ENCODE peak calls at places on chromosomes 11 and 22, in seven cellular contexts. D is tibial nerve; Z is CD4-positive, CD25-positive, alpha-beta regulatory T cell; O is upper lobe of right lung; M is heart right ventricle; A is Peyer's patch; H is GM23248. X is an unnamed sample.
A peak's percentile ranks its signal among the peaks of the same experiment; 100 is the strongest.

GRCh38 chr11:131441398-131441797 is 71.0 kb downstream of the NTM start:
- DNase-seq in D (no peak), Z (no peak), O (no peak), M (no peak), A (no peak), H (no peak), X (no peak)

GRCh38 chr11:14687943-14688627 is 44.5 kb downstream of the PDE3B start:
- DNase-seq in D (no peak), Z (no peak), O (no peak), M (no peak), A (no peak), H (no peak), X (no peak)

GRCh38 chr11:124069429-124070401 is 28.6 kb upstream of the OR10G7 start:
- DNase-seq in D (no peak), Z (no peak), O (peak; percentile 75), M (peak; percentile 24), A (peak; percentile 34), H (peak; percentile 78), X (peak; percentile 59)

GRCh38 chr11:10539339-10539738 is 1.6 kb downstream of the RNF141 start:
- DNase-seq in D (no peak), Z (no peak), O (no peak), M (no peak), A (no peak), H (peak; percentile 18), X (no peak)

GRCh38 chr11:16125796-16126195 is 230.6 kb downstream of the SOX6 start:
- DNase-seq in D (no peak), Z (no peak), O (no peak), M (no peak), A (no peak), H (no peak), X (no peak)

GRCh38 chr22:36671398-36671797 is 32.2 kb downstream of the CACNG2 start:
- DNase-seq in D (no peak), Z (no peak), O (no peak), M (no peak), A (no peak), H (no peak), X (no peak)

GRCh38 chr22:45638197-45638596 is 33.4 kb upstream of the ATXN10 start:
- DNase-seq in D (no peak), Z (no peak), O (no peak), M (no peak), A (no peak), H (no peak), X (no peak)

GRCh38 chr11:16356751-16357365 is 512 bp upstream of the SOX6 start:
- DNase-seq in D (no peak), Z (no peak), O (no peak), M (peak; percentile 5), A (no peak), H (peak; percentile 7), X (no peak)

GRCh38 chr11:12377824-12378593 is 638 bp downstream of the PARVA start:
- DNase-seq in D (peak; percentile 47), Z (peak; percentile 11), O (peak; percentile 91), M (peak; percentile 74), A (no peak), H (peak; percentile 93), X (peak; percentile 86)

GRCh38 chr22:27844656-27845602 is 43.4 kb upstream of the MN1 start:
- DNase-seq in D (no peak), Z (no peak), O (no peak), M (no peak), A (no peak), H (no peak), X (no peak)

GRCh38 chr11:63505857-63506528 is at the start of gene LGALS12:
- DNase-seq in D (no peak), Z (no peak), O (no peak), M (no peak), A (no peak), H (no peak), X (no peak)

GRCh38 chr22:43996170-43996980 is 27.7 kb upstream of the PARVB start:
- DNase-seq in D (peak; percentile 23), Z (peak; percentile 66), O (peak; percentile 83), M (peak; percentile 64), A (peak; percentile 83), H (no peak), X (peak; percentile 25)

GRCh38 chr11:32870676-32871075 is 21.9 kb upstream of the QSER1 start:
- DNase-seq in D (no peak), Z (no peak), O (no peak), M (peak; percentile 17), A (no peak), H (no peak), X (no peak)

GRCh38 chr11:119318240-119319135 is 1.6 kb upstream of the MCAM start:
- DNase-seq in D (no peak), Z (peak; percentile 52), O (no peak), M (no peak), A (peak; percentile 51), H (peak; percentile 84), X (peak; percentile 60)

GRCh38 chr22:45009881-45010531 is at the start of gene PHF21B:
- DNase-seq in D (no peak), Z (no peak), O (no peak), M (peak; percentile 57), A (no peak), H (peak; percentile 38), X (no peak)

GRCh38 chr11:65591939-65592814 is 3.4 kb downstream of the KCNK7 start:
- DNase-seq in D (peak; percentile 55), Z (no peak), O (peak; percentile 69), M (peak; percentile 55), A (no peak), H (no peak), X (peak; percentile 43)

GRCh38 chr11:119671561-119672015 is 57.4 kb downstream of the NECTIN1 start:
- DNase-seq in D (no peak), Z (no peak), O (no peak), M (peak; percentile 57), A (no peak), H (no peak), X (no peak)

GRCh38 chr11:13076961-13077360 is 67.8 kb downstream of the RASSF10 start:
- DNase-seq in D (no peak), Z (no peak), O (no peak), M (no peak), A (no peak), H (no peak), X (no peak)

GRCh38 chr11:85595285-85595884 is 31.8 kb downstream of the DLG2 start:
- DNase-seq in D (no peak), Z (peak; percentile 61), O (no peak), M (no peak), A (no peak), H (peak; percentile 73), X (peak; percentile 54)

GRCh38 chr11:65698205-65698604 is 13.8 kb upstream of the KAT5 start:
- DNase-seq in D (no peak), Z (no peak), O (no peak), M (no peak), A (no peak), H (no peak), X (peak; percentile 32)

GRCh38 chr22:22770280-22770871 is 117.2 kb upstream of the IGLL5 start:
- DNase-seq in D (no peak), Z (peak; percentile 13), O (no peak), M (peak; percentile 30), A (peak; percentile 47), H (peak; percentile 28), X (peak; percentile 69)

GRCh38 chr11:9254416-9254815 is 10.7 kb downstream of the DENND5A start:
- DNase-seq in D (no peak), Z (no peak), O (no peak), M (no peak), A (no peak), H (no peak), X (no peak)

GRCh38 chr11:32113637-32114203 is 22.8 kb downstream of the RCN1 start:
- DNase-seq in D (no peak), Z (no peak), O (no peak), M (no peak), A (no peak), H (no peak), X (no peak)

GRCh38 chr22:48236261-48236660 is 1473.8 kb downstream of the TBC1D22A start:
- DNase-seq in D (no peak), Z (no peak), O (no peak), M (no peak), A (no peak), H (no peak), X (no peak)

GRCh38 chr11:20337526-20338154 is 25.9 kb upstream of the HTATIP2 start:
- DNase-seq in D (no peak), Z (no peak), O (no peak), M (no peak), A (no peak), H (peak; percentile 44), X (no peak)

GRCh38 chr22:17235861-17236260 is 16.6 kb upstream of the ADA2 start:
- DNase-seq in D (no peak), Z (no peak), O (no peak), M (no peak), A (no peak), H (no peak), X (no peak)
- H3K4me1 ChIP-seq in D (no peaks in the 10 kb centered on the region), Z (peaks cover 9% of the 10 kb centered on the region), O (peaks cover 6% of the 10 kb centered on the region), M (no peaks in the 10 kb centered on the region), A (peaks cover 4% of the 10 kb centered on the region), H (no peaks in the 10 kb centered on the region), X (no peaks in the 10 kb centered on the region)

DNA sequence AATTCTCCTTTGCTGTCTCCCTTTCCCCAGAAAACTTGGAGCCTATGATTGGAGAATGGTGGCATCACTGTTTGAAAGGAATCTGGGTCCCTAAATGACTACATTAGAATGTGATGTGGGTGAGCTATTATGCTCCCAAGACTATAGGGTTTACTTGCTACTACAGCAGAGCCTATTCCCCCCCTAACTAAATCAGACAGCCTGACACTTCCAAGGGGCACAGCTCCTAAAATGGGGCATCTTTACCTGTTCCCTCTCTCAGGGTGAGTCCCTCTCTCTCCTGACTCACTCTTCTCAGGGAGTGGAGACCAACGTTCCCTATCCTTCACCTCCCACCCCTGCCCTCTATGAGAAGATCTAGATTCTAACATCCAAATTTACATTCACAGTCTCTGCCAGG is 775 bp upstream of the ISX start:
- DNase-seq in D (no peak), Z (no peak), O (no peak), M (no peak), A (no peak), H (no peak), X (no peak)
- H3K27ac ChIP-seq in D (no peak overlapping the region), Z (no peak overlapping the region), O (no peak overlapping the region), M (no peak overlapping the region), A (peak overlapping the region; percentile 76), H (no peak overlapping the region), X (peak overlapping the region; percentile 46)

DNA sequence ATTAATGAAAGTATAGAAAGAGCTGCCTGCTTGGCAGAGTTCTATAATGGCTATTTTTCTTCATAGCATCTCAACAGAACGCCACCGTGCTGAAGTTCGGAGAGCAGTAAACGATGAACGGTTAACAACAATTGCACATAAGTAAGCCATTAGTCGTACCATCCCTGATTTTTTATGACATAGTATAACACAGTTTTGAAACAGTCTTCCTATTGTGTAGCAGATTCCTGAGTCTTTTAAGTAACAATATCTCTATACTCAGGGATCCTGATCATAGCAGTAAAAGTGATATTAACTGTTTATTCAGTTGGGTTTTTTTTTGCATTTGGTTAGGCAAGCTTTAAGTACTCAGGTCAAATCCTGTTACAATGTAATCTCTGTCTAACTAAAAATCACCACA is 8.4 kb downstream of the EMSY start:
- DNase-seq in D (no peak), Z (no peak), O (no peak), M (no peak), A (no peak), H (no peak), X (no peak)
- H3K4me1 ChIP-seq in D (no peaks in the 10 kb centered on the region), Z (no peaks in the 10 kb centered on the region), O (no peaks in the 10 kb centered on the region), M (no peaks in the 10 kb centered on the region), A (no peaks in the 10 kb centered on the region), H (peaks cover 15% of the 10 kb centered on the region), X (no peaks in the 10 kb centered on the region)

DNA sequence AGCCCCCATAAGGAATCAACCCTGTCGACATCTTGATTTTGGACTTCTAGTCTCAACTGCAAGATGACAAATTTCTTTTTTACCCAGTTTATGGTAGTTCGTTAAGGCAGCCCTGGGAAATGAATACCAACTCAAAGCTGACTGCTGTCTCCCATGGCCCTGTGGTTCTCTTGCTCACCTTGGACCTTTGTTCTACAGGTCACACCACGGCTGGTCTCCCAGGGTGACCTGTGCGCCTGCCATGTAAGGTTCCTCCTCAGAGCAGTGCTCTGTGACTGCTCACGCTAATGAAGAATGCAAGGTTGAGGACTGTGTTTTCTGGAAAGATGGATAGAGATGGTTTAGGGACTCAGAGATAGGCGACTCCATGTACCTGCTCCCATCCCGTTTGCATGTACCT is 68.2 kb downstream of the ZNRF3 start:
- DNase-seq in D (no peak), Z (no peak), O (no peak), M (no peak), A (no peak), H (no peak), X (no peak)
- H3K27ac ChIP-seq in D (no peak overlapping the region), Z (no peak overlapping the region), O (no peak overlapping the region), M (no peak overlapping the region), A (no peak overlapping the region), H (no peak overlapping the region), X (no peak overlapping the region)